ENCODE peak calls at places on chromosomes 1 and 21, in ten cellular contexts. S, P, J, Z, D, A, Q, W, O and K are unnamed samples.

GRCh38 chr1:26197813-26198212 is 7.4 kb downstream of the CATSPER4 start:
- DNase-seq in S (no peak), Q (no peak), W (no peak), P (no peak), J (no peak), D (no peak), A (no peak), Z (no peak), O (no peak), K (no peak)

GRCh38 chr21:26169611-26170470 is 729 bp downstream of the APP start:
- DNase-seq in P (peak), Q (peak), D (peak), A (no peak), J (peak), Z (peak), S (peak), W (peak), O (peak), K (peak)

GRCh38 chr1:5908461-5909375 is 83.5 kb downstream of the NPHP4 start:
- DNase-seq in Q (no peak), D (no peak), A (no peak), O (no peak), S (no peak), W (no peak), P (no peak), Z (no peak), J (no peak), K (no peak)

GRCh38 chr1:117783586-117784396 is 145.6 kb downstream of the GDAP2 start:
- DNase-seq in Q (no peak), A (no peak), O (no peak), D (no peak), P (no peak), W (no peak), J (no peak), S (no peak), Z (no peak), K (no peak)

GRCh38 chr1:203342192-203342940 is 8.6 kb downstream of the FMOD start:
- DNase-seq in O (peak), S (peak), Z (peak), D (peak), Q (peak), W (peak), P (peak), J (peak), A (no peak), K (peak)

GRCh38 chr1:209038735-209039134 is 544.8 kb upstream of the CAMK1G start:
- DNase-seq in S (no peak), D (no peak), W (no peak), Q (no peak), O (no peak), J (no peak), Z (no peak), A (no peak), P (no peak), K (no peak)

GRCh38 chr1:213162338-213162737 is 111.3 kb downstream of the RPS6KC1 start:
- DNase-seq in O (no peak), Q (no peak), P (no peak), S (no peak), D (peak), W (no peak), Z (no peak), A (no peak), J (no peak), K (no peak)

GRCh38 chr21:41615613-41616012 is 107.7 kb upstream of the TMPRSS2 start:
- DNase-seq in P (no peak), Q (no peak), Z (no peak), D (no peak), O (peak), J (peak), A (no peak), S (no peak), W (peak), K (no peak)

GRCh38 chr21:25639922-25640670 is 1.0 kb downstream of the JAM2 start:
- DNase-seq in Q (no peak), D (peak), S (no peak), P (peak), W (no peak), J (no peak), A (peak), O (peak), Z (peak), K (no peak)

GRCh38 chr1:183619719-183620118 is 15.9 kb downstream of the ARPC5 start:
- DNase-seq in A (no peak), J (no peak), S (no peak), P (no peak), O (no peak), Z (no peak), D (no peak), W (no peak), Q (no peak), K (no peak)

GRCh38 chr1:156618853-156619581 is at the start of gene HAPLN2:
- DNase-seq in Z (peak), D (no peak), W (no peak), S (no peak), J (no peak), P (peak), A (no peak), O (no peak), Q (peak), K (no peak)

GRCh38 chr1:37471345-37472231 is 2.8 kb upstream of the ZC3H12A start:
- DNase-seq in J (peak), W (peak), Q (peak), Z (no peak), P (peak), S (no peak), O (peak), D (peak), A (no peak), K (peak)

GRCh38 chr21:42653492-42654061 is at the start of gene PDE9A:
- DNase-seq in O (peak), P (no peak), A (no peak), D (peak), Q (peak), W (no peak), S (peak), J (no peak), Z (peak), K (peak)

GRCh38 chr1:111369177-111369576 is 58.4 kb downstream of the OVGP1 start:
- DNase-seq in Q (no peak), O (no peak), J (no peak), P (no peak), S (no peak), A (no peak), D (no peak), Z (no peak), W (peak), K (no peak)

GRCh38 chr1:110554871-110555801 is 36.2 kb upstream of the KCNA10 start:
- DNase-seq in P (peak), Z (peak), A (peak), W (no peak), J (no peak), O (peak), D (peak), S (peak), Q (peak), K (peak)

GRCh38 chr1:48043524-48043923 is 46.3 kb upstream of the TRABD2B start:
- DNase-seq in D (no peak), J (no peak), S (no peak), P (no peak), A (no peak), O (no peak), Q (no peak), Z (no peak), W (no peak), K (no peak)

GRCh38 chr1:118254483-118254882 is 69.5 kb upstream of the SPAG17 start:
- DNase-seq in J (no peak), W (no peak), P (no peak), Q (no peak), S (no peak), A (no peak), O (no peak), D (no peak), Z (no peak), K (no peak)

GRCh38 chr21:43192501-43193081 is 23.8 kb downstream of the CRYAA start:
- DNase-seq in Q (peak), S (no peak), D (no peak), W (no peak), J (no peak), A (no peak), O (peak), Z (no peak), P (no peak), K (no peak)

GRCh38 chr21:43949499-43950208 is 62.5 kb upstream of the TRAPPC10 start:
- DNase-seq in W (no peak), Q (no peak), Z (no peak), S (no peak), J (no peak), D (no peak), A (no peak), P (no peak), O (no peak), K (no peak)

GRCh38 chr1:173427146-173428054 is 49.7 kb upstream of the PRDX6 start:
- DNase-seq in Q (no peak), W (no peak), O (no peak), P (no peak), Z (no peak), A (no peak), J (no peak), S (no peak), D (no peak), K (no peak)

GRCh38 chr1:23237516-23237915 is 20.2 kb upstream of the HTR1D start:
- DNase-seq in Z (no peak), S (no peak), D (no peak), W (no peak), Q (no peak), O (no peak), J (no peak), P (no peak), A (no peak), K (no peak)

GRCh38 chr1:100109554-100110066 is 23.1 kb downstream of the SASS6 start:
- DNase-seq in J (no peak), Q (no peak), S (no peak), P (no peak), Z (no peak), O (no peak), A (no peak), W (no peak), D (no peak), K (no peak)

GRCh38 chr21:36396971-36397370 is 11.8 kb downstream of the CHAF1B start:
- DNase-seq in Z (no peak), P (no peak), A (no peak), J (no peak), D (no peak), O (no peak), W (no peak), Q (no peak), S (no peak), K (no peak)

GRCh38 chr1:6358757-6359567 is 34.6 kb downstream of the ACOT7 start:
- DNase-seq in Q (peak), Z (peak), P (no peak), A (no peak), S (no peak), D (no peak), W (peak), O (no peak), J (no peak), K (no peak)

GRCh38 chr1:188489336-188490112 is 1660.8 kb downstream of the PLA2G4A start:
- DNase-seq in J (no peak), A (no peak), D (no peak), O (no peak), S (no peak), Z (no peak), P (no peak), Q (no peak), W (peak), K (no peak)

GRCh38 chr1:44777969-44778635 is 2.8 kb downstream of the RPS8 start:
- DNase-seq in D (no peak), J (no peak), Z (no peak), W (no peak), S (no peak), A (no peak), Q (no peak), O (no peak), P (no peak), K (no peak)

GRCh38 chr1:157274698-157275534 is 136.7 kb upstream of the ETV3 start:
- DNase-seq in O (no peak), P (no peak), S (no peak), Z (no peak), W (no peak), D (no peak), A (no peak), J (peak), Q (no peak), K (peak)

GRCh38 chr1:11188858-11189451 is at the start of gene ANGPTL7:
- DNase-seq in W (no peak), A (no peak), J (no peak), O (no peak), P (no peak), D (no peak), S (no peak), Q (no peak), Z (no peak), K (no peak)

GRCh38 chr1:10253755-10254154 is 43.4 kb downstream of the KIF1B start:
- DNase-seq in S (no peak), Z (no peak), Q (peak), D (no peak), W (peak), P (no peak), O (no peak), A (no peak), J (peak), K (no peak)

GRCh38 chr1:52473039-52473438 is 68.6 kb downstream of the PRPF38A start:
- DNase-seq in P (no peak), J (no peak), O (no peak), D (no peak), S (no peak), Z (no peak), Q (no peak), A (no peak), W (no peak), K (no peak)

GRCh38 chr1:229478852-229479251 is 29.3 kb downstream of the NUP133 start:
- DNase-seq in S (no peak), A (no peak), Q (no peak), Z (no peak), W (no peak), D (no peak), J (no peak), O (no peak), P (no peak), K (no peak)

GRCh38 chr1:88327391-88328267 is 356.4 kb upstream of the PKN2 start:
- DNase-seq in W (peak), D (no peak), A (no peak), P (no peak), O (peak), J (peak), S (no peak), Z (no peak), Q (no peak), K (peak)

GRCh38 chr1:29524285-29525065 is 288.2 kb downstream of the PTPRU start:
- DNase-seq in O (no peak), J (no peak), Z (no peak), P (no peak), A (no peak), D (no peak), W (no peak), Q (no peak), S (no peak), K (no peak)